ENCODE peak calls at places on chromosomes 4 and X, in ten cellular contexts. Q, H, A, I, Z, N, B, K, E and Y are unnamed samples.

GRCh38 chr4:2694691-2695090 is 61.4 kb downstream of the TNIP2 start:
- DNase-seq in Q (no peak), H (no peak), A (no peak), I (no peak), Z (no peak), N (no peak), B (no peak), K (peak; percentile 55), E (no peak), Y (no peak)

GRCh38 chrX:402857-403256 is 16.1 kb upstream of the PPP2R3B start:
- DNase-seq in Q (no peak), H (no peak), A (no peak), I (no peak), Z (no peak), N (no peak), B (no peak), K (no peak), E (no peak), Y (no peak)

GRCh38 chr4:18390655-18391369 is 369.3 kb upstream of the LCORL start:
- DNase-seq in Q (no peak), H (no peak), A (no peak), I (no peak), Z (no peak), N (no peak), B (no peak), K (no peak), E (no peak), Y (no peak)

GRCh38 chrX:67779099-67779498 is 235.3 kb downstream of the AR start:
- DNase-seq in Q (no peak), H (no peak), A (no peak), I (no peak), Z (peak; percentile 42), N (no peak), B (no peak), K (no peak), E (no peak), Y (no peak)

GRCh38 chr4:154088741-154089140 is 299.9 kb upstream of the SFRP2 start:
- DNase-seq in Q (no peak), H (no peak), A (no peak), I (no peak), Z (no peak), N (no peak), B (no peak), K (no peak), E (no peak), Y (no peak)

GRCh38 chr4:108926058-108926457 is 163.2 kb upstream of the ETNPPL start:
- DNase-seq in Q (no peak), H (no peak), A (no peak), I (no peak), Z (no peak), N (no peak), B (peak; percentile 53), K (no peak), E (no peak), Y (no peak)

GRCh38 chrX:1427756-1428155 is 25.0 kb downstream of the ASMTL start:
- DNase-seq in Q (no peak), H (no peak), A (no peak), I (no peak), Z (no peak), N (no peak), B (no peak), K (no peak), E (no peak), Y (no peak)

GRCh38 chr4:160450861-160451260 is 1348.0 kb downstream of the RAPGEF2 start:
- DNase-seq in Q (no peak), H (no peak), A (no peak), I (no peak), Z (no peak), N (no peak), B (no peak), K (no peak), E (no peak), Y (no peak)

GRCh38 chr4:135368826-135369225 is 1167.2 kb upstream of the PABPC4L start:
- DNase-seq in Q (no peak), H (no peak), A (no peak), I (no peak), Z (no peak), N (no peak), B (no peak), K (peak; percentile 22), E (no peak), Y (no peak)

GRCh38 chr4:174926958-174927357 is 8.8 kb downstream of the ADAM29 start:
- DNase-seq in Q (no peak), H (no peak), A (no peak), I (peak; percentile 88), Z (no peak), N (no peak), B (no peak), K (no peak), E (no peak), Y (no peak)

GRCh38 chr4:174865418-174865985 is 36.5 kb upstream of the GLRA3 start:
- DNase-seq in Q (no peak), H (no peak), A (no peak), I (no peak), Z (no peak), N (no peak), B (no peak), K (no peak), E (no peak), Y (no peak)

GRCh38 chrX:7052541-7052940 is 95.0 kb upstream of the STS start:
- DNase-seq in Q (no peak), H (no peak), A (no peak), I (no peak), Z (no peak), N (no peak), B (no peak), K (no peak), E (no peak), Y (no peak)

GRCh38 chr4:180641495-180641894 is 1601.7 kb upstream of the TENM3 start:
- DNase-seq in Q (no peak), H (no peak), A (no peak), I (no peak), Z (no peak), N (no peak), B (no peak), K (no peak), E (no peak), Y (no peak)

GRCh38 chr4:154004028-154004427 is 215.1 kb upstream of the SFRP2 start:
- DNase-seq in Q (no peak), H (no peak), A (no peak), I (no peak), Z (no peak), N (no peak), B (no peak), K (peak; percentile 23), E (no peak), Y (no peak)

GRCh38 chr4:185847352-185848078 is 35.5 kb upstream of the SORBS2 start:
- DNase-seq in Q (no peak), H (no peak), A (no peak), I (no peak), Z (no peak), N (no peak), B (peak; percentile 76), K (peak; percentile 84), E (peak; percentile 76), Y (no peak)

GRCh38 chr4:137861682-137862081 is 329.4 kb upstream of the PCDH18 start:
- DNase-seq in Q (no peak), H (no peak), A (no peak), I (peak; percentile 11), Z (no peak), N (peak; percentile 6), B (peak; percentile 49), K (no peak), E (no peak), Y (no peak)
- TF ChIP-seq CTCF in Q (no peak), H (peak; percentile 55), A (no peak), I (peak; percentile 79), Z (no peak), N (no peak), B (peak; percentile 49), K (peak; percentile 32), E (peak; percentile 57), Y (no peak)

DNA sequence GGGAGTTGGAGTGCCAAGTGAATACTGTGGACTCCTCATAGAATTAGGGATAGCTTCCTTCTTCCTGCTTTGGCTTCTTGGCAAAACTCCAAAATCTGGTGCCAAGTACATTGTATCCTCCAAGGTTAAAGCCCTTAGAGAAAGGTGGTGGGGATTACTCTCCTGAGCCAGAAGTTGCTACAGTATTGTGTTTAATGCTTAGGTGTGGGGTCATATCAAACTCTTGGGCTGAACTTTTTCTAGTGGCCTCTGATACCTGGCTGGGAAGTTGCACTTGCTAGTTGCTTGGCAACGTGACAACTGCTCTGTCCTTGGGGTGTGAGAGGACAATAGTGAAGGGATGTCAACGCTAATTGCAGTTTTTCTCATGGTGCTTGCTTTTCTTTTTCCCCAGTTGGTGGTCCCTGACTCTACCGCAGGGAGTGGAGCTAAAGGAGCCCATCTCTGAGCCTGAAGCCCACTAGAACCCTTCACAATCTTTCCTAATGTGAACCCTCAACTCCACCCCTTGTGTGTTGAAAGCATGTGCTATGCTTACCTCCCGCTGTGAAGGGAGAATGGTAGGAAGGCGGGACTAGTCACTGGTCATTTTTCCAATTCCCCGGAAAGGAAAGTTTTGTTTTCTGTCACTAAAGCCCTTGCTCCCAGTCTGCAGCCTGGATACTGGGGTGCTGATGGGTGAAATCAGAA is 35.5 kb downstream of the DLG3 start:
- DNase-seq in Q (no peak), H (no peak), A (peak; percentile 20), I (no peak), Z (no peak), N (no peak), B (peak; percentile 54), K (no peak), E (no peak), Y (no peak)
- H3K4me1 ChIP-seq in Q (peaks cover 35% of the 10 kb centered on the region), H (peaks cover 15% of the 10 kb centered on the region), A (peaks cover 4% of the 10 kb centered on the region), I (no peaks in the 10 kb centered on the region), Z (peaks cover 10% of the 10 kb centered on the region), N (no peaks in the 10 kb centered on the region), B (peaks cover 47% of the 10 kb centered on the region), K (peaks cover 49% of the 10 kb centered on the region), E (peaks cover 46% of the 10 kb centered on the region), Y (no peaks in the 10 kb centered on the region)

DNA sequence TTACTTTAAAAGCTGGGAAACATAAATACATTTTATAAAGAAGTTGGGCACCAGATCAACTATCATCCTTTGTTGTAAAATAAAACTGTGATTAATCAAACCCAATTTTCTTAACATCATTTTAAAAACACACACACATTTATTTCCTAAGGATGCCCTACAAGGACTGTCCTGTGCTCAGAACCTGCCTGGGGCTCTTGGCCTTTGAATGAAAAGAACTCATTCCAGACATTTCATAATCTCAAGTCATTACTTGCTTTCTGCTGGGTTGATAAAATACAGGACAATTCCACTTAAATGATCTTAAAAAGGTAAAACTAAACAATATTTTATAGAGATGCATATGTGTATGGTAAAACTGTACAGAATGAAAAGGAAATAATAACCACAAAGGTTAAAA is 2.8 kb downstream of the SH3D19 start:
- DNase-seq in Q (no peak), H (no peak), A (peak; percentile 60), I (no peak), Z (no peak), N (no peak), B (no peak), K (peak; percentile 10), E (no peak), Y (no peak)
- H3K27ac ChIP-seq in Q (peak overlapping the region; percentile 89), H (peak overlapping the region; percentile 92), A (no peak overlapping the region), I (no peak overlapping the region), Z (no peak overlapping the region), N (no peak overlapping the region), B (no peak overlapping the region), K (no peak overlapping the region), E (peak overlapping the region; percentile 94), Y (no peak overlapping the region)

DNA sequence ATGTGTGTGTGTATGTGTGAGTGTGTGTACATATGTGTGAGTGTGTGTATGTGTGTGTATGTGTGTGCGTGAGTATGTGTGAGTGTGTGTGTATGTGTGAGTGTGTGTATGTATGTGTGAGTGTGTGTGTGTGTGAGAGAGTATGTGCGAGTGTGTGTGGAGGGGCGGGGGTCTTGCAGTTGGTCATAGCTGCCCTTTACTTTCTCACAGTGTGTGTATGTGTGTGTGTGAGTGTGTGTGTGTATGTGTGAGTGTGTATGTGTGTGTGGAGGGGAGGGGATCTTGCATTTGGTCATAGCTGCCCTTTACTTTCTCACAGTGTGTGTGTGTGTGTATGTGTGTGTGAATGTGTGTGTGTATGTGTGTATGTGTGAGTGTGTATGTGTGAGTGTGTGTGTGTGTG is 74.8 kb upstream of the ENPP6 start:
- DNase-seq in Q (no peak), H (no peak), A (no peak), I (no peak), Z (no peak), N (no peak), B (no peak), K (no peak), E (no peak), Y (no peak)
- TF ChIP-seq CTCF in Q (no peak), H (no peak), A (no peak), I (no peak), Z (no peak), N (no peak), B (no peak), K (no peak), E (no peak), Y (no peak)